ENCODE peak calls at places on chromosomes 4 and X, in seven cellular contexts. One of them, this sample, is unnamed.

GRCh38 chr4:17510582-17510981 is 1.3 kb downstream of the QDPR start:
- DNase-seq in PC-3: no peak
- DNase-seq in left ventricle myocardium inferior: no peak
- DNase-seq in effector memory CD4-positive, alpha-beta T cell: no peak
- DNase-seq in lower lobe of right lung: no peak
- DNase-seq in HCT116: no peak
- DNase-seq in psoas muscle: no peak
- DNase-seq in this sample: no peak

GRCh38 chrX:444305-444704 is 57.6 kb upstream of the PPP2R3B start:
- DNase-seq in PC-3: no peak
- DNase-seq in left ventricle myocardium inferior: no peak
- DNase-seq in effector memory CD4-positive, alpha-beta T cell: no peak
- DNase-seq in lower lobe of right lung: no peak
- DNase-seq in HCT116: no peak
- DNase-seq in psoas muscle: peak
- DNase-seq in this sample: peak

GRCh38 chr4:8871417-8872401 is at the start of gene HMX1:
- DNase-seq in PC-3: no peak
- DNase-seq in left ventricle myocardium inferior: peak
- DNase-seq in effector memory CD4-positive, alpha-beta T cell: no peak
- DNase-seq in lower lobe of right lung: no peak
- DNase-seq in HCT116: no peak
- DNase-seq in psoas muscle: peak
- DNase-seq in this sample: no peak

GRCh38 chr4:177737387-177737965 is 295.2 kb upstream of the AGA start:
- DNase-seq in PC-3: peak
- DNase-seq in left ventricle myocardium inferior: no peak
- DNase-seq in effector memory CD4-positive, alpha-beta T cell: no peak
- DNase-seq in lower lobe of right lung: no peak
- DNase-seq in HCT116: no peak
- DNase-seq in psoas muscle: no peak
- DNase-seq in this sample: no peak

GRCh38 chrX:110852180-110852579 is 56.6 kb upstream of the CHRDL1 start:
- DNase-seq in PC-3: peak
- DNase-seq in left ventricle myocardium inferior: no peak
- DNase-seq in effector memory CD4-positive, alpha-beta T cell: no peak
- DNase-seq in lower lobe of right lung: no peak
- DNase-seq in HCT116: no peak
- DNase-seq in psoas muscle: no peak
- DNase-seq in this sample: no peak

GRCh38 chr4:3462790-3463415 is at the start of gene DOK7:
- DNase-seq in PC-3: no peak
- DNase-seq in left ventricle myocardium inferior: peak
- DNase-seq in effector memory CD4-positive, alpha-beta T cell: no peak
- DNase-seq in lower lobe of right lung: no peak
- DNase-seq in HCT116: no peak
- DNase-seq in psoas muscle: peak
- DNase-seq in this sample: no peak

GRCh38 chr4:52945982-52946381 is 83.9 kb downstream of the RASL11B start:
- DNase-seq in PC-3: no peak
- DNase-seq in left ventricle myocardium inferior: no peak
- DNase-seq in effector memory CD4-positive, alpha-beta T cell: no peak
- DNase-seq in lower lobe of right lung: no peak
- DNase-seq in HCT116: no peak
- DNase-seq in psoas muscle: no peak
- DNase-seq in this sample: no peak

GRCh38 chr4:146370841-146371240 is 150.9 kb downstream of the SLC10A7 start:
- DNase-seq in PC-3: peak
- DNase-seq in left ventricle myocardium inferior: no peak
- DNase-seq in effector memory CD4-positive, alpha-beta T cell: no peak
- DNase-seq in lower lobe of right lung: no peak
- DNase-seq in HCT116: no peak
- DNase-seq in psoas muscle: no peak
- DNase-seq in this sample: no peak

GRCh38 chrX:34866636-34867035 is 76.0 kb upstream of the FAM47B start:
- DNase-seq in PC-3: no peak
- DNase-seq in left ventricle myocardium inferior: no peak
- DNase-seq in effector memory CD4-positive, alpha-beta T cell: no peak
- DNase-seq in lower lobe of right lung: no peak
- DNase-seq in HCT116: no peak
- DNase-seq in psoas muscle: no peak
- DNase-seq in this sample: no peak

GRCh38 chrX:139759637-139760036 is 51.7 kb upstream of the MCF2 start:
- DNase-seq in PC-3: peak
- DNase-seq in left ventricle myocardium inferior: no peak
- DNase-seq in effector memory CD4-positive, alpha-beta T cell: no peak
- DNase-seq in lower lobe of right lung: no peak
- DNase-seq in HCT116: no peak
- DNase-seq in psoas muscle: no peak
- DNase-seq in this sample: no peak

GRCh38 chrX:13750204-13750603 is 15.7 kb downstream of the OFD1 start:
- DNase-seq in PC-3: peak
- DNase-seq in left ventricle myocardium inferior: no peak
- DNase-seq in effector memory CD4-positive, alpha-beta T cell: no peak
- DNase-seq in lower lobe of right lung: no peak
- DNase-seq in HCT116: peak
- DNase-seq in psoas muscle: no peak
- DNase-seq in this sample: no peak

GRCh38 chrX:24862343-24862742 is 153.4 kb downstream of the ARX start:
- DNase-seq in PC-3: no peak
- DNase-seq in left ventricle myocardium inferior: no peak
- DNase-seq in effector memory CD4-positive, alpha-beta T cell: no peak
- DNase-seq in lower lobe of right lung: no peak
- DNase-seq in HCT116: no peak
- DNase-seq in psoas muscle: no peak
- DNase-seq in this sample: no peak
- H3K27ac ChIP-seq in PC-3: no peak
- H3K27ac ChIP-seq in left ventricle myocardium inferior: no peak
- H3K27ac ChIP-seq in effector memory CD4-positive, alpha-beta T cell: no peak
- H3K27ac ChIP-seq in lower lobe of right lung: no peak
- H3K27ac ChIP-seq in HCT116: no peak
- H3K27ac ChIP-seq in psoas muscle: no peak
- H3K27ac ChIP-seq in this sample: no peak

GRCh38 chrX:63929608-63930007 is 144.6 kb upstream of the ARHGEF9 start:
- DNase-seq in PC-3: no peak
- DNase-seq in left ventricle myocardium inferior: no peak
- DNase-seq in effector memory CD4-positive, alpha-beta T cell: no peak
- DNase-seq in lower lobe of right lung: no peak
- DNase-seq in HCT116: no peak
- DNase-seq in psoas muscle: no peak
- DNase-seq in this sample: no peak
- H3K27ac ChIP-seq in PC-3: no peak
- H3K27ac ChIP-seq in left ventricle myocardium inferior: no peak
- H3K27ac ChIP-seq in effector memory CD4-positive, alpha-beta T cell: no peak
- H3K27ac ChIP-seq in lower lobe of right lung: no peak
- H3K27ac ChIP-seq in HCT116: no peak
- H3K27ac ChIP-seq in psoas muscle: no peak
- H3K27ac ChIP-seq in this sample: no peak

DNA sequence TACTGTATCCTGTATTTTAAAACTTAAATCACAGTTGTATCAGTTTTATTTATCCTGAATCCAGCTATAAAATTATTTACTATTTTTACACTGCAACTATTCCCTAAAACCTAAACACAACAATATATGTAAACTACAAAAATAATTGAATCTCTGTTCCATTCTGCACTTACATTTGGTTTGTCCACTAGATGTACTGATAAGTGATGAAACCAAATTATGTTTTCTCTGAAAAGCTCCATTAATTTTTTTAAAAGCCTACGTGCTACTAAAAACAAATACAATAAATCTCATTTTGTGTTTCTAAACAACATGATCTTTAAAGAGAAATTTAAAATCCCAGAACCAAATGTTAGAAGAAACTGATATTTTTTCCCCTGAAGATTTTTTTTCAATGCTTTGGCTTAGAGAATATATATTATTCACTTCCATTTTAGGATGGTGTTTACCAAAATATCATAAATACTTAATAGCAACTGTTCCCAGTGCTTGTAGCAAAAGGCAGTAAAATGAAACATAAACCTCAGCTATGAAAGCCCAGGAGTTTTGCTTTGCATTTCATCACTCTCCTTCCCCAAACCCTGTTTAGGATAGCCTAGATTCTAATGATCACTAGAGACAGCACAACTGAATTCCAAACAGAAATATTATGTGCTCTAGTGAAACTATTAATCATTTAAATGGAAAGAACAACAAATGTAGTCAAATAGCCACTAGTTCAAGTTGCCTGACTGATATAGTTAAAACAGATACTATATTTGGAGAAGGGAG is 19.7 kb downstream of the ANTXR2 start:
- DNase-seq in PC-3: no peak
- DNase-seq in left ventricle myocardium inferior: no peak
- DNase-seq in effector memory CD4-positive, alpha-beta T cell: no peak
- DNase-seq in lower lobe of right lung: no peak
- DNase-seq in HCT116: no peak
- DNase-seq in psoas muscle: no peak
- DNase-seq in this sample: no peak
- H3K27ac ChIP-seq in PC-3: no peak
- H3K27ac ChIP-seq in left ventricle myocardium inferior: no peak
- H3K27ac ChIP-seq in effector memory CD4-positive, alpha-beta T cell: no peak
- H3K27ac ChIP-seq in lower lobe of right lung: no peak
- H3K27ac ChIP-seq in HCT116: no peak
- H3K27ac ChIP-seq in psoas muscle: no peak
- H3K27ac ChIP-seq in this sample: peak

GRCh38 chr4:107876096-107876495 is 51.4 kb downstream of the SGMS2 start:
- DNase-seq in PC-3: no peak
- DNase-seq in left ventricle myocardium inferior: no peak
- DNase-seq in effector memory CD4-positive, alpha-beta T cell: no peak
- DNase-seq in lower lobe of right lung: no peak
- DNase-seq in HCT116: no peak
- DNase-seq in psoas muscle: no peak
- DNase-seq in this sample: no peak

GRCh38 chr4:107866726-107867125 is 42.0 kb downstream of the SGMS2 start:
- DNase-seq in PC-3: no peak
- DNase-seq in left ventricle myocardium inferior: no peak
- DNase-seq in effector memory CD4-positive, alpha-beta T cell: no peak
- DNase-seq in lower lobe of right lung: no peak
- DNase-seq in HCT116: no peak
- DNase-seq in psoas muscle: no peak
- DNase-seq in this sample: no peak

GRCh38 chr4:107870916-107871786 is 46.4 kb downstream of the SGMS2 start:
- DNase-seq in PC-3: no peak
- DNase-seq in left ventricle myocardium inferior: no peak
- DNase-seq in effector memory CD4-positive, alpha-beta T cell: no peak
- DNase-seq in lower lobe of right lung: no peak
- DNase-seq in HCT116: no peak
- DNase-seq in psoas muscle: no peak
- DNase-seq in this sample: no peak

DNA sequence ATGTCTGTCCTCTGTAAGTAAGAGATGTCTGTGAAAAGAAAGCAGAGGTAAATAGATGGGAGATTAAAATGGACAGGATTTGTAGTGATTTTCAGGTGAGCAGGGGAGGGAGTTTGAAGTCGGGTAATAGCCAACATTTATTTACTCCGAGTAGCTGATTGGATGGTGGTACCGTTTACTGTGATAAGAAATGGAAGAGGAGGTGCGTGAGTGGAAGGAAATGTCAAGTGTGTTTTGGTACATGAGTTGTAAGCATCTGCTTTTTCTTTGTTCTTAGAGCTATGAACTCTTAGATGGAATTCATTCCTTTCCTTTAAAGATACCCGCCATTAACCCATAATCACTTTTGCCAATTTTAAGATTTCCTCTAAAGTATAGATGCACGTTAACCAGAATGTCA is 45.5 kb downstream of the SGMS2 start:
- DNase-seq in PC-3: no peak
- DNase-seq in left ventricle myocardium inferior: no peak
- DNase-seq in effector memory CD4-positive, alpha-beta T cell: no peak
- DNase-seq in lower lobe of right lung: no peak
- DNase-seq in HCT116: no peak
- DNase-seq in psoas muscle: no peak
- DNase-seq in this sample: no peak
- H3K27ac ChIP-seq in PC-3: no peak
- H3K27ac ChIP-seq in left ventricle myocardium inferior: peak
- H3K27ac ChIP-seq in effector memory CD4-positive, alpha-beta T cell: no peak
- H3K27ac ChIP-seq in lower lobe of right lung: no peak
- H3K27ac ChIP-seq in HCT116: no peak
- H3K27ac ChIP-seq in psoas muscle: no peak
- H3K27ac ChIP-seq in this sample: no peak